ENCODE peak calls at places on chromosomes 1 and 21, in seven cellular contexts. X, R, A, D, G, Y and J are unnamed samples.

GRCh38 chr1:29346573-29346972 is 110.3 kb downstream of the PTPRU start:
- DNase-seq in D (no peak), Y (no peak), A (no peak), R (no peak), G (no peak), X (no peak), J (no peak)

GRCh38 chr1:169809370-169810095 is 14.8 kb upstream of the METTL18 start:
- DNase-seq in X (no peak), R (no peak), D (peak), A (no peak), Y (no peak), G (no peak), J (no peak)

GRCh38 chr1:154186852-154187501 is 4.9 kb downstream of the TPM3 start:
- DNase-seq in R (no peak), Y (no peak), A (no peak), D (no peak), X (no peak), G (no peak), J (no peak)

GRCh38 chr1:210464519-210465039 is 135.9 kb downstream of the HHAT start:
- DNase-seq in D (no peak), X (no peak), R (no peak), G (no peak), A (no peak), Y (peak), J (no peak)

GRCh38 chr1:111679541-111679940 is 59.7 kb downstream of the INKA2 start:
- DNase-seq in A (no peak), Y (no peak), D (no peak), G (no peak), R (no peak), X (no peak), J (no peak)

GRCh38 chr1:194013561-194013960 is 827.1 kb upstream of the B3GALT2 start:
- DNase-seq in D (no peak), Y (no peak), G (no peak), X (no peak), R (no peak), A (no peak), J (no peak)

GRCh38 chr1:56194911-56195310 is 384.5 kb downstream of the PLPP3 start:
- DNase-seq in A (no peak), R (no peak), X (no peak), G (no peak), Y (no peak), D (no peak), J (no peak)

GRCh38 chr21:23524685-23525084 is 2082.6 kb downstream of the MRPL39 start:
- DNase-seq in D (no peak), X (no peak), G (no peak), R (no peak), A (no peak), Y (no peak), J (no peak)

GRCh38 chr1:213564215-213564659 is 423.5 kb upstream of the PROX1 start:
- DNase-seq in D (no peak), X (no peak), A (no peak), G (peak), Y (no peak), R (no peak), J (no peak)

GRCh38 chr1:77639056-77639455 is 43.4 kb downstream of the ZZZ3 start:
- DNase-seq in R (no peak), Y (no peak), A (no peak), G (no peak), X (no peak), D (no peak), J (no peak)

GRCh38 chr1:40709100-40709801 is 17.7 kb downstream of the NFYC start:
- DNase-seq in G (peak), X (peak), D (peak), R (peak), Y (no peak), A (peak), J (peak)

GRCh38 chr1:9559673-9560072 is 20.4 kb downstream of the SLC25A33 start:
- DNase-seq in R (no peak), A (no peak), D (no peak), Y (no peak), X (no peak), G (no peak), J (no peak)

GRCh38 chr1:211520641-211521040 is 28.7 kb upstream of the RD3 start:
- DNase-seq in G (no peak), R (no peak), X (no peak), A (no peak), Y (no peak), D (no peak), J (no peak)

GRCh38 chr21:16084776-16085364 is 355.1 kb downstream of the USP25 start:
- DNase-seq in G (no peak), D (no peak), R (no peak), A (no peak), Y (no peak), X (no peak), J (peak)

GRCh38 chr21:46203203-46203600 is 18.9 kb upstream of the SPATC1L start:
- DNase-seq in D (no peak), Y (no peak), G (no peak), R (no peak), X (peak), A (no peak), J (no peak)

GRCh38 chr1:210332233-210332632 is 3.5 kb downstream of the HHAT start:
- DNase-seq in G (no peak), D (no peak), X (peak), R (no peak), Y (no peak), A (no peak), J (no peak)

GRCh38 chr1:25837253-25837875 is 17.6 kb downstream of the MTFR1L start:
- DNase-seq in R (no peak), G (no peak), A (no peak), Y (no peak), D (no peak), X (no peak), J (no peak)

GRCh38 chr1:179293340-179294327 is at the start of gene SOAT1:
- DNase-seq in X (peak), D (peak), A (peak), G (peak), Y (peak), R (peak), J (peak)

GRCh38 chr1:244552336-244552735 is 91.3 kb downstream of the CATSPERE start:
- DNase-seq in G (no peak), Y (no peak), D (no peak), X (no peak), A (no peak), R (no peak), J (no peak)

GRCh38 chr1:62508187-62508758 is 71.4 kb downstream of the USP1 start:
- DNase-seq in D (no peak), Y (no peak), G (no peak), X (no peak), R (no peak), A (no peak), J (no peak)

GRCh38 chr1:244365821-244366220 is 85.9 kb downstream of the ADSS2 start:
- DNase-seq in Y (no peak), R (no peak), A (no peak), G (no peak), D (no peak), X (no peak), J (no peak)

GRCh38 chr1:190754769-190755168 is 277.1 kb upstream of the BRINP3 start:
- DNase-seq in D (no peak), G (no peak), X (no peak), A (no peak), R (no peak), Y (no peak), J (no peak)

GRCh38 chr1:42142894-42143675 is 10.1 kb upstream of the GUCA2B start:
- DNase-seq in G (peak), R (no peak), X (no peak), D (no peak), Y (no peak), A (no peak), J (no peak)
- H3K27ac ChIP-seq in G (no peak), R (no peak), X (no peak), D (no peak), Y (no peak), A (no peak), J (no peak)

DNA sequence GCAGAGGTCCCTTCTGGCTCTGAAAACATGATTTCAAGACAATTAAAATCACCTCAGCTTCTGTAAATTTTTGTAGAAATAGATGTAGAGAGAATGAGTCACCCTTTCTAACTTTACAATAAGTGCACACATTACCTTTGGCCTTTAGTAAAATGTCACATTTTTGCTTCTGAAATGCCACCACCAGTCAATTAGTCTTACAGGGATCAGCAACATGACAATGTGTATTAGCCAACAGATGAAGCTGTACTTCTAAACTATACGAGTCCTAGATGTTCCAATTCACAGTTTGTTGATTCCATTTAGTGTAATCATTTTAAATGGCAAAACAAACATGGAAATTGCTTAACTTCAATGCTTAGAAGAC is 23.1 kb downstream of the C21orf91 start:
- DNase-seq in R (no peak), Y (no peak), A (no peak), D (no peak), G (no peak), X (no peak), J (no peak)
- H3K27ac ChIP-seq in R (no peak), Y (no peak), A (no peak), D (peak), G (no peak), X (no peak), J (no peak)

GRCh38 chr1:172168597-172168872 is 251.9 kb upstream of the C1orf105 start:
- DNase-seq in G (no peak), A (no peak), D (no peak), X (no peak), R (no peak), Y (no peak), J (no peak)
- H3K27ac ChIP-seq in G (no peak), A (no peak), D (no peak), X (no peak), R (no peak), Y (no peak), J (peak)

GRCh38 chr1:91011726-91012125 is 10.1 kb downstream of the ZNF644 start:
- DNase-seq in A (no peak), D (no peak), G (no peak), R (no peak), Y (no peak), X (no peak), J (no peak)
- H3K27ac ChIP-seq in A (no peak), D (no peak), G (no peak), R (no peak), Y (no peak), X (no peak), J (no peak)

GRCh38 chr1:23573574-23574182 is 14.4 kb upstream of the ID3 start:
- DNase-seq in A (no peak), G (no peak), R (no peak), Y (no peak), D (no peak), X (no peak), J (no peak)
- H3K27ac ChIP-seq in A (no peak), G (no peak), R (peak), Y (no peak), D (no peak), X (no peak), J (no peak)

DNA sequence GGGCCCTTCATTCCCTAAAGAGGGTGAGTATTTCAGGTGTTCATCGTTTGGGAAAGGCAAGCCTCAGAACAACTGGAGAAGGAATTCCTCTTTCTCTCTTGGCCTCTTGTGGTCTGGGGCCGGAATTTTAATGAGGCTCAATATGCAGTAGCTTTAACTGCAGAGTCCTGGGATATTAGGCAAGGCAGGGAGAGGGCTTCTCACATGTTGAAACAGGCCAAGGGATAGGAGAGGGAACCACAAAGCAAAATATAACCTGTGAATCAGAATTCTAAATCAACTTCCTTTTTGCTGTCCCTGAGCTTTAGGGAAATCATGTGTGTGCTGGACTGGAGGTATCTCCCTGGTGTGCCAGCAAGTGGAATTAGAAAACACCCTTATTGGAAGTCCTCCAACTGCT is 215.7 kb upstream of the ZRANB2 start:
- DNase-seq in G (no peak), X (no peak), A (no peak), D (no peak), R (no peak), Y (no peak), J (no peak)
- H3K27ac ChIP-seq in G (no peak), X (no peak), A (no peak), D (no peak), R (no peak), Y (no peak), J (no peak)

DNA sequence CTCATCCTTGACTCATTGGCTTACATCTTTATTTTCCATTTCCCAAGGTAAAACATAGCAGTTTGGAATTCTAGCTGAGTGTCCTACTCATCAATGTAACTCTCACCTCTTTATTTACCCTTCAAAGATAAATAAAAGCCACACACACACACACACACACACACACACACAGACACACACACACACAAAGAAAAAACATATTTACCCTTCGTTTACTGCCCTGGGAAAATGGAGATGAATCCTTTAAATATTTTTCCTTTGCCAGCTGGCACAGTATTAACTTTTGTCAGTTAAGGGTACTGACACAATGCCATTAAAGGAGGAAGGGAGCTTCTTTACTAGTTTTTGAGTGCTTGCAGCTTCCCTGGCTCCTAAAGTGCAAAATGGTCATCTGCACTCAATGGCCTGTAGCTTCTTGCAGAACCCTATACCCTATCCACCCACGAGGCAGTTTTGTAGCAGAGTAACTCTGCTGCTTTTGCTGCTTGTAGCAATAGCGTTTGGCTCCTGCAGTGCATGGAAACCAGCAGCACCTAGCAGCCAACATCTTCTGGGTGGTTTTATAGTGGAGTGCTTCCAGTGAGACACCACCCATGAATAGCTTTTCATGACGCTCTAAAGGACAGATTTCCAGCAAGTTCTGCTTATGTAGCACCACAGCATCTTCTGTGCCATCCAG is 103.7 kb downstream of the HS2ST1 start:
- DNase-seq in Y (no peak), X (no peak), A (no peak), R (no peak), D (no peak), G (no peak), J (no peak)
- H3K27ac ChIP-seq in Y (no peak), X (no peak), A (no peak), R (no peak), D (no peak), G (no peak), J (no peak)

DNA sequence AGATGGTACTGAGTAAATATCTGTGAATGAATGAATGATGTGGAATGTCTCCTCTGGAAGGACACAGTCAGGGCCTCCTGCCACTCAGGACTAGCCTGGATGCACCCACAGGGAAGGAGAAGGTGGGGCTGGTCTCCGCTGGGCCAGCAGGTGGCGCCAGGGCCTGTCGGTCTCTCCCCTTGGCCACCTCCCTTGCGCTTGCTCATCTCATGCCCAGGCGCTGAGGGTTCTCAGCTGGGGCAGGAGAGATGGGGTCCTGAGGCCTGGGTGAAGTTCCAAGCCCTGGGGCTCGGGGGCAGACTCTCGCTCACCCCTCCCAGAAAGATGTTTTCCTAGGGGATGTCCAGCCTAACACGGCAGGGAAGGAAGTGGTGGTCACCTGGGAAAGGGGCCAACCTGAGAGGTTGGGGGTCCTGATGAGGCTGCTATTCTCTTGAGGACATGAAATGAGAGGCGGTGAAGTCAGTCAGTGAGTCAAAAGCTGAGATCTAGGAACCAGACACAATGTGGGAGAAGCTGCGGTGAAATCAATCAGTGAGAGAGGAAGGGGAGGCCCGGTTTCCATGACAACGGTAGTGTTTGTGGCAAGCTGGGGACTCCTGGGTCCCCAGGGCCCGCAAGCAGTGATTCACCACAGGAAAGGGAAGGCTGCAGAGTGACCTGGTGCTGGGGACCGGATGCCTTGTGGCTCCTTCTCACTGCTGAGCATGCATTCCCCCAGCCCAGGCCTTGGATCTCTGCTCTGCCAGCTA is 14.6 kb upstream of the MEX3A start:
- DNase-seq in A (peak), Y (peak), R (peak), G (peak), X (peak), D (peak), J (peak)
- H3K27ac ChIP-seq in A (peak), Y (peak), R (peak), G (peak), X (peak), D (peak), J (peak)

GRCh38 chr21:44924611-44925010 is 3.9 kb upstream of the ITGB2 start:
- DNase-seq in D (no peak), Y (peak), R (no peak), G (peak), A (no peak), X (no peak), J (no peak)
- H3K27ac ChIP-seq in D (peak), Y (peak), R (no peak), G (no peak), A (no peak), X (no peak), J (peak)

DNA sequence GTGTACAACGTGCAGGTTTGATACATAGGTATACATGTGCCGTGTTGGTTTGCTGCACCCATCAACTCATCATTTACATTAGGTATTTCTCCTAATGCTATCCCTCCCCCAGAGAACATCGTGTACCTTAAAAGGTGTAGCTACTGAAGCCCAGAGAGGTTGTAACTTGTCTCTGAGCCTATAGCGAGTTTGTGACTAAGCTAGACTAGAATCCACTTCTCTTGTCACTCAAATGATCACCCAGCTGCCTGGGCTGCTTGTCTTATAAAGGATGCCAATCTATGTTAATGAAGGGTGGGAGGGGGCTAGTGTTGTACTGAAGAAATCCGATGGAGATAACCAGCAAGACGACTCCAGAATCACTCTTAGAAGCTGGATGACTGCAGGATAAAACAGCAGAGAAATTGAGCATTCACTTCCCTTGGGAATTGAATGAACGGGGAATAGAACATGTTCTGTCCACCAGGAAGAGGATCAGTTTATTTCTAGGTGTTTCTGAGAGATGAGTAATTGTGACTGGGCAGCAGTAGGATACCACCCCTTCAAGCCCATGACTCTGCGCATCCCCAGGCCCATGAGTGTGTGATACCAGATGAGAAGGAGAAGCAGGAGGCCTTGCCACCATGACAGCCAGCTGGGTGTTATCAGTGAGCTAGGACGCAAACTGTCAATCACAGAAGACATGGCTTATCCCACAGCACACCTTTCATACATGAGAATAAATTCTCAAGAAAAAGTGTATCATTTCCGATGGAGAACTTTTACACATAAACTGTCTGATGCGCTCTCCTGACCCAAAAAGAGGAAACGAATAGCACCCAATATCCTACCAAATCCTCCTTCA is 390.4 kb downstream of the NTNG1 start:
- DNase-seq in R (no peak), Y (no peak), A (no peak), X (no peak), G (no peak), D (no peak), J (no peak)
- H3K27ac ChIP-seq in R (no peak), Y (no peak), A (no peak), X (no peak), G (no peak), D (no peak), J (no peak)